ENCODE peak calls at places on chromosomes 6 and 20, in four cellular contexts. W is AML-193, L is lung microvascular endothelial cell, X is left cardiac atrium. S is an unnamed sample.
A peak's percentile ranks its signal among the peaks of the same experiment; 100 is the strongest.

GRCh38 chr20:59723607-59724456 is 119.5 kb downstream of the PHACTR3 start:
- DNase-seq in W (no peak), L (no peak), X (no peak), S (no peak)

GRCh38 chr6:107655245-107655644 is 165.3 kb downstream of the SOBP start:
- DNase-seq in W (peak; percentile 14), L (peak; percentile 48), X (no peak), S (no peak)

GRCh38 chr6:1348675-1349074 is 36.8 kb downstream of the FOXQ1 start:
- DNase-seq in W (peak; percentile 26), L (peak; percentile 5), X (peak; percentile 53), S (peak; percentile 68)

GRCh38 chr6:141467881-141468280 is 664.8 kb upstream of the GJE1 start:
- DNase-seq in W (no peak), L (no peak), X (no peak), S (no peak)

GRCh38 chr20:50368813-50369224 is 141.4 kb upstream of the PTPN1 start:
- DNase-seq in W (no peak), L (no peak), X (no peak), S (no peak)

GRCh38 chr6:5850848-5851255 is 155.9 kb downstream of the NRN1 start:
- DNase-seq in W (no peak), L (no peak), X (no peak), S (no peak)

GRCh38 chr6:158174024-158174423 is 5.9 kb downstream of the GTF2H5 start:
- DNase-seq in W (no peak), L (peak; percentile 11), X (no peak), S (no peak)

GRCh38 chr20:48839083-48839482 is 11.3 kb upstream of the PREX1 start:
- DNase-seq in W (no peak), L (no peak), X (no peak), S (no peak)

GRCh38 chr20:62839261-62839660 is 22.4 kb downstream of the TCFL5 start:
- DNase-seq in W (no peak), L (no peak), X (no peak), S (peak; percentile 2)

GRCh38 chr6:149271348-149272340 is 45.9 kb upstream of the TAB2 start:
- DNase-seq in W (peak; percentile 97), L (no peak), X (peak; percentile 34), S (no peak)

GRCh38 chr6:82182756-82183155 is 64.8 kb downstream of the IBTK start:
- DNase-seq in W (no peak), L (no peak), X (no peak), S (no peak)

GRCh38 chr6:31836036-31836675 is 8.6 kb downstream of the HSPA1B start:
- DNase-seq in W (no peak), L (no peak), X (no peak), S (no peak)

GRCh38 chr6:13902922-13903321 is 21.8 kb upstream of the RNF182 start:
- DNase-seq in W (no peak), L (no peak), X (no peak), S (no peak)

GRCh38 chr6:63560806-63561672 is 11.2 kb upstream of the LOC128125822 start:
- DNase-seq in W (no peak), L (no peak), X (no peak), S (no peak)

GRCh38 chr20:62119591-62120364 is 2.5 kb upstream of the LSM14B start:
- DNase-seq in W (no peak), L (no peak), X (no peak), S (peak; percentile 69)

GRCh38 chr6:33164665-33165373 is 27.4 kb downstream of the COL11A2 start:
- DNase-seq in W (no peak), L (no peak), X (no peak), S (no peak)

GRCh38 chr6:129730477-129731165 is 20.6 kb upstream of the ARHGAP18 start:
- DNase-seq in W (peak; percentile 59), L (peak; percentile 68), X (no peak), S (no peak)

GRCh38 chr20:14069796-14070195 is 74.5 kb downstream of the MACROD2 start:
- DNase-seq in W (no peak), L (no peak), X (no peak), S (no peak)

GRCh38 chr20:44494266-44494665 is 18.6 kb downstream of the TTPAL start:
- DNase-seq in W (no peak), L (no peak), X (no peak), S (no peak)